ENCODE peak calls at places on chromosome 12, in eight cellular contexts. Z is right cardiac atrium, C is AG09309, O is AG04449, L is posterior cingulate gyrus, T is dorsolateral prefrontal cortex, E is A549, K is right atrium auricular region. S is an unnamed sample.

GRCh38 chr12:1197264-1198018 is 206.4 kb downstream of the ERC1 start:
- DNase-seq in Z (no peak), C (no peak), O (no peak), L (no peak), T (no peak), E (peak; percentile 38), K (no peak), S (no peak)

GRCh38 chr12:12333980-12334709 is 15.9 kb downstream of the MANSC1 start:
- DNase-seq in Z (peak; percentile 76), C (no peak), O (no peak), L (peak; percentile 35), T (no peak), E (peak; percentile 77), K (no peak), S (no peak)

GRCh38 chr12:47156167-47156736 is 76.5 kb upstream of the AMIGO2 start:
- DNase-seq in Z (peak; percentile 75), C (no peak), O (no peak), L (no peak), T (no peak), E (peak; percentile 73), K (peak; percentile 69), S (no peak)

GRCh38 chr12:19683178-19683927 is 244.1 kb downstream of the AEBP2 start:
- DNase-seq in Z (no peak), C (peak; percentile 49), O (peak; percentile 28), L (no peak), T (no peak), E (peak; percentile 46), K (no peak), S (no peak)

GRCh38 chr12:112677050-112677765 is 114.3 kb upstream of the RPH3A start:
- DNase-seq in Z (no peak), C (no peak), O (no peak), L (no peak), T (no peak), E (no peak), K (no peak), S (no peak)

GRCh38 chr12:42729532-42729895 is 140.0 kb upstream of the PRICKLE1 start:
- DNase-seq in Z (no peak), C (no peak), O (no peak), L (peak; percentile 30), T (no peak), E (no peak), K (no peak), S (no peak)

GRCh38 chr12:8027856-8028255 is 4.7 kb upstream of the FOXJ2 start:
- DNase-seq in Z (no peak), C (no peak), O (no peak), L (no peak), T (no peak), E (no peak), K (no peak), S (no peak)

GRCh38 chr12:46629331-46630229 is 196.2 kb downstream of the SLC38A4 start:
- DNase-seq in Z (no peak), C (no peak), O (no peak), L (no peak), T (no peak), E (no peak), K (no peak), S (no peak)

GRCh38 chr12:9742665-9743064 is 9.8 kb upstream of the CLECL1 start:
- DNase-seq in Z (no peak), C (no peak), O (no peak), L (no peak), T (no peak), E (no peak), K (no peak), S (no peak)

GRCh38 chr12:65533177-65533883 is 254.8 kb downstream of the MSRB3 start:
- DNase-seq in Z (no peak), C (no peak), O (no peak), L (no peak), T (no peak), E (no peak), K (no peak), S (no peak)

GRCh38 chr12:591571-592505 is 71.4 kb downstream of the NINJ2 start:
- DNase-seq in Z (peak; percentile 97), C (no peak), O (no peak), L (no peak), T (peak; percentile 28), E (no peak), K (peak; percentile 79), S (no peak)

GRCh38 chr12:69062838-69063237 is 129.9 kb upstream of the CPM start:
- DNase-seq in Z (no peak), C (no peak), O (no peak), L (no peak), T (no peak), E (no peak), K (no peak), S (no peak)

GRCh38 chr12:131507881-131508280 is 203.0 kb upstream of the SFSWAP start:
- DNase-seq in Z (no peak), C (no peak), O (no peak), L (no peak), T (no peak), E (no peak), K (no peak), S (no peak)

GRCh38 chr12:124771462-124772361 is 92.0 kb downstream of the SCARB1 start:
- DNase-seq in Z (peak; percentile 94), C (no peak), O (no peak), L (peak; percentile 93), T (peak; percentile 92), E (peak; percentile 77), K (peak; percentile 90), S (no peak)

GRCh38 chr12:5444520-5444919 is 12.6 kb downstream of the NTF3 start:
- DNase-seq in Z (no peak), C (no peak), O (no peak), L (no peak), T (no peak), E (no peak), K (no peak), S (no peak)

GRCh38 chr12:71041481-71041880 is 116.3 kb downstream of the TSPAN8 start:
- DNase-seq in Z (no peak), C (no peak), O (no peak), L (no peak), T (no peak), E (no peak), K (no peak), S (no peak)

GRCh38 chr12:3458041-3458440 is 33.0 kb upstream of the PRMT8 start:
- DNase-seq in Z (no peak), C (peak; percentile 14), O (no peak), L (no peak), T (no peak), E (no peak), K (no peak), S (no peak)

GRCh38 chr12:79021021-79021420 is 156.4 kb downstream of the SYT1 start:
- DNase-seq in Z (no peak), C (no peak), O (no peak), L (no peak), T (no peak), E (no peak), K (no peak), S (no peak)

GRCh38 chr12:15823360-15824128 is 34.4 kb upstream of the EPS8 start:
- DNase-seq in Z (no peak), C (no peak), O (no peak), L (no peak), T (no peak), E (no peak), K (no peak), S (no peak)

GRCh38 chr12:84601483-84601882 is 311.1 kb downstream of the SLC6A15 start:
- DNase-seq in Z (no peak), C (no peak), O (no peak), L (no peak), T (no peak), E (no peak), K (no peak), S (no peak)

GRCh38 chr12:53489242-53489915 is 9.9 kb downstream of the MAP3K12 start:
- DNase-seq in Z (no peak), C (no peak), O (no peak), L (no peak), T (no peak), E (no peak), K (no peak), S (no peak)

GRCh38 chr12:31037028-31037427 is 36.6 kb upstream of the DDX11 start:
- DNase-seq in Z (no peak), C (no peak), O (no peak), L (no peak), T (no peak), E (no peak), K (no peak), S (no peak)

GRCh38 chr12:49937639-49938300 is 12.8 kb upstream of the AQP2 start:
- DNase-seq in Z (no peak), C (no peak), O (no peak), L (no peak), T (no peak), E (no peak), K (no peak), S (no peak)

GRCh38 chr12:105459760-105460325 is 129.4 kb downstream of the C12orf75 start:
- DNase-seq in Z (peak; percentile 51), C (no peak), O (no peak), L (no peak), T (no peak), E (no peak), K (no peak), S (no peak)

GRCh38 chr12:18864900-18865561 is 127.1 kb downstream of the CAPZA3 start:
- DNase-seq in Z (no peak), C (peak; percentile 48), O (no peak), L (no peak), T (no peak), E (no peak), K (no peak), S (no peak)

GRCh38 chr12:116717466-116718457 is 20.1 kb downstream of the SPRING1 start:
- DNase-seq in Z (peak; percentile 86), C (no peak), O (no peak), L (peak; percentile 4), T (no peak), E (no peak), K (peak; percentile 91), S (peak; percentile 62)

GRCh38 chr12:106774808-106775524 is 484 bp downstream of the RIC8B start:
- DNase-seq in Z (no peak), C (no peak), O (no peak), L (peak; percentile 42), T (no peak), E (no peak), K (no peak), S (no peak)

GRCh38 chr12:7433276-7433822 is 10.6 kb downstream of the CD163L1 start:
- DNase-seq in Z (no peak), C (peak; percentile 14), O (peak; percentile 23), L (no peak), T (no peak), E (peak; percentile 78), K (no peak), S (no peak)

GRCh38 chr12:30016656-30017055 is 232.9 kb upstream of the TMTC1 start:
- DNase-seq in Z (no peak), C (no peak), O (no peak), L (no peak), T (no peak), E (no peak), K (no peak), S (no peak)

GRCh38 chr12:10027311-10028099 is 3.0 kb upstream of the CLEC9A start:
- DNase-seq in Z (no peak), C (peak; percentile 60), O (no peak), L (no peak), T (no peak), E (peak; percentile 38), K (no peak), S (no peak)

GRCh38 chr12:3712209-3712992 is 40.5 kb downstream of the CRACR2A start:
- DNase-seq in Z (no peak), C (no peak), O (no peak), L (no peak), T (no peak), E (no peak), K (no peak), S (no peak)

GRCh38 chr12:9086087-9086486 is 29.6 kb downstream of the A2M start:
- DNase-seq in Z (no peak), C (no peak), O (no peak), L (no peak), T (no peak), E (no peak), K (no peak), S (no peak)

GRCh38 chr12:121499929-121500793 is 80.7 kb downstream of the KDM2B start:
- DNase-seq in Z (peak; percentile 93), C (no peak), O (no peak), L (peak; percentile 87), T (peak; percentile 80), E (peak; percentile 65), K (peak; percentile 82), S (peak; percentile 59)

GRCh38 chr12:55972045-55972843 is 1.6 kb upstream of the RAB5B start:
- DNase-seq in Z (no peak), C (no peak), O (no peak), L (peak; percentile 6), T (no peak), E (peak; percentile 39), K (no peak), S (no peak)